ENCODE peak calls at places on chromosome 1, in four cellular contexts. N is AG10803, X is AG04450, Y is neuronal stem cell. I is an unnamed sample.

GRCh38 chr1:20058531-20058930 is 11.5 kb upstream of the PLA2G5 start:
- DNase-seq in X (peak), N (peak), Y (no peak), I (no peak)

GRCh38 chr1:43522776-43523480 is 7.8 kb upstream of the PTPRF start:
- DNase-seq in X (peak), N (peak), Y (no peak), I (no peak)

GRCh38 chr1:115655916-115656315 is 14.1 kb downstream of the VANGL1 start:
- DNase-seq in Y (no peak), N (no peak), X (no peak), I (no peak)

GRCh38 chr1:62175568-62176179 is 19.0 kb upstream of the L1TD1 start:
- DNase-seq in Y (peak), N (peak), X (peak), I (peak)

GRCh38 chr1:29712801-29713200 is 476.5 kb downstream of the PTPRU start:
- DNase-seq in X (no peak), N (no peak), Y (no peak), I (no peak)

GRCh38 chr1:31637915-31638673 is 6.6 kb downstream of the PEF1 start:
- DNase-seq in Y (no peak), N (no peak), X (no peak), I (no peak)

GRCh38 chr1:162131405-162132321 is 62.2 kb downstream of the NOS1AP start:
- DNase-seq in Y (no peak), N (no peak), X (no peak), I (no peak)

GRCh38 chr1:59986736-59987310 is 60.2 kb upstream of the CYP2J2 start:
- DNase-seq in X (no peak), N (peak), Y (no peak), I (no peak)